ENCODE peak calls at places on chromosome 11, in seven cellular contexts. One of them, this sample, is unnamed.

GRCh38 chr11:32890843-32891656 is 1.6 kb upstream of the QSER1 start:
- DNase-seq in stimulated activated CD8-positive, alpha-beta memory T cell treated with anti-CD3 and anti-CD28 coated beads, Interleukin-15, amount 100 ng/mL, for 4 hours: no peak
- DNase-seq in BE2C: no peak
- DNase-seq in cardiac fibroblast: no peak
- DNase-seq in H1: no peak
- DNase-seq in activated naive CD8-positive, alpha-beta T cell treated with anti-CD3 and anti-CD28 coated beads, Interleukin-2, amount 50 U/mL, for 24 hours: no peak
- DNase-seq in hepatic stellate cell: no peak
- DNase-seq in this sample: no peak

GRCh38 chr11:65493367-65494176 is 5.3 kb upstream of the MALAT1 start:
- DNase-seq in stimulated activated CD8-positive, alpha-beta memory T cell treated with anti-CD3 and anti-CD28 coated beads, Interleukin-15, amount 100 ng/mL, for 4 hours: no peak
- DNase-seq in hepatic stellate cell: peak; percentile 61
- DNase-seq in BE2C: no peak
- DNase-seq in activated naive CD8-positive, alpha-beta T cell treated with anti-CD3 and anti-CD28 coated beads, Interleukin-2, amount 50 U/mL, for 24 hours: no peak
- DNase-seq in H1: no peak
- DNase-seq in cardiac fibroblast: peak; percentile 99
- DNase-seq in this sample: no peak

GRCh38 chr11:44774131-44774530 is 47.4 kb downstream of the TSPAN18 start:
- DNase-seq in activated naive CD8-positive, alpha-beta T cell treated with anti-CD3 and anti-CD28 coated beads, Interleukin-2, amount 50 U/mL, for 24 hours: no peak
- DNase-seq in stimulated activated CD8-positive, alpha-beta memory T cell treated with anti-CD3 and anti-CD28 coated beads, Interleukin-15, amount 100 ng/mL, for 4 hours: no peak
- DNase-seq in hepatic stellate cell: no peak
- DNase-seq in BE2C: peak; percentile 70
- DNase-seq in cardiac fibroblast: peak; percentile 9
- DNase-seq in H1: peak; percentile 51
- DNase-seq in this sample: no peak

GRCh38 chr11:112042161-112042960 is 17.2 kb downstream of the DLAT start:
- DNase-seq in H1: no peak
- DNase-seq in cardiac fibroblast: peak; percentile 33
- DNase-seq in stimulated activated CD8-positive, alpha-beta memory T cell treated with anti-CD3 and anti-CD28 coated beads, Interleukin-15, amount 100 ng/mL, for 4 hours: no peak
- DNase-seq in BE2C: no peak
- DNase-seq in activated naive CD8-positive, alpha-beta T cell treated with anti-CD3 and anti-CD28 coated beads, Interleukin-2, amount 50 U/mL, for 24 hours: no peak
- DNase-seq in hepatic stellate cell: no peak
- DNase-seq in this sample: no peak

GRCh38 chr11:122593473-122594420 is 61.8 kb upstream of the UBASH3B start:
- DNase-seq in H1: no peak
- DNase-seq in stimulated activated CD8-positive, alpha-beta memory T cell treated with anti-CD3 and anti-CD28 coated beads, Interleukin-15, amount 100 ng/mL, for 4 hours: no peak
- DNase-seq in cardiac fibroblast: no peak
- DNase-seq in activated naive CD8-positive, alpha-beta T cell treated with anti-CD3 and anti-CD28 coated beads, Interleukin-2, amount 50 U/mL, for 24 hours: no peak
- DNase-seq in hepatic stellate cell: no peak
- DNase-seq in BE2C: no peak
- DNase-seq in this sample: no peak

GRCh38 chr11:116343270-116343669 is 429.5 kb downstream of the BUD13 start:
- DNase-seq in BE2C: no peak
- DNase-seq in activated naive CD8-positive, alpha-beta T cell treated with anti-CD3 and anti-CD28 coated beads, Interleukin-2, amount 50 U/mL, for 24 hours: no peak
- DNase-seq in H1: no peak
- DNase-seq in stimulated activated CD8-positive, alpha-beta memory T cell treated with anti-CD3 and anti-CD28 coated beads, Interleukin-15, amount 100 ng/mL, for 4 hours: no peak
- DNase-seq in hepatic stellate cell: no peak
- DNase-seq in cardiac fibroblast: no peak
- DNase-seq in this sample: no peak

GRCh38 chr11:94849836-94850235 is 81.7 kb downstream of the AMOTL1 start:
- DNase-seq in stimulated activated CD8-positive, alpha-beta memory T cell treated with anti-CD3 and anti-CD28 coated beads, Interleukin-15, amount 100 ng/mL, for 4 hours: no peak
- DNase-seq in H1: no peak
- DNase-seq in hepatic stellate cell: no peak
- DNase-seq in cardiac fibroblast: peak; percentile 11
- DNase-seq in BE2C: no peak
- DNase-seq in activated naive CD8-positive, alpha-beta T cell treated with anti-CD3 and anti-CD28 coated beads, Interleukin-2, amount 50 U/mL, for 24 hours: no peak
- DNase-seq in this sample: no peak

GRCh38 chr11:2991477-2992233 is 474 bp downstream of the NAP1L4 start:
- DNase-seq in H1: no peak
- DNase-seq in BE2C: no peak
- DNase-seq in cardiac fibroblast: peak; percentile 48
- DNase-seq in activated naive CD8-positive, alpha-beta T cell treated with anti-CD3 and anti-CD28 coated beads, Interleukin-2, amount 50 U/mL, for 24 hours: peak; percentile 61
- DNase-seq in stimulated activated CD8-positive, alpha-beta memory T cell treated with anti-CD3 and anti-CD28 coated beads, Interleukin-15, amount 100 ng/mL, for 4 hours: no peak
- DNase-seq in hepatic stellate cell: peak; percentile 67
- DNase-seq in this sample: no peak

GRCh38 chr11:82978422-82979099 is 77.0 kb downstream of the DDIAS start:
- DNase-seq in H1: no peak
- DNase-seq in hepatic stellate cell: peak; percentile 55
- DNase-seq in activated naive CD8-positive, alpha-beta T cell treated with anti-CD3 and anti-CD28 coated beads, Interleukin-2, amount 50 U/mL, for 24 hours: no peak
- DNase-seq in BE2C: no peak
- DNase-seq in stimulated activated CD8-positive, alpha-beta memory T cell treated with anti-CD3 and anti-CD28 coated beads, Interleukin-15, amount 100 ng/mL, for 4 hours: no peak
- DNase-seq in cardiac fibroblast: peak; percentile 76
- DNase-seq in this sample: no peak

GRCh38 chr11:66076561-66076960 is 6.5 kb downstream of the PACS1 start:
- DNase-seq in activated naive CD8-positive, alpha-beta T cell treated with anti-CD3 and anti-CD28 coated beads, Interleukin-2, amount 50 U/mL, for 24 hours: no peak
- DNase-seq in BE2C: no peak
- DNase-seq in stimulated activated CD8-positive, alpha-beta memory T cell treated with anti-CD3 and anti-CD28 coated beads, Interleukin-15, amount 100 ng/mL, for 4 hours: no peak
- DNase-seq in cardiac fibroblast: no peak
- DNase-seq in hepatic stellate cell: no peak
- DNase-seq in H1: no peak
- DNase-seq in this sample: no peak

GRCh38 chr11:80155412-80156017 is 714.7 kb upstream of the TENM4 start:
- DNase-seq in H1: no peak
- DNase-seq in hepatic stellate cell: peak; percentile 16
- DNase-seq in stimulated activated CD8-positive, alpha-beta memory T cell treated with anti-CD3 and anti-CD28 coated beads, Interleukin-15, amount 100 ng/mL, for 4 hours: no peak
- DNase-seq in BE2C: peak; percentile 24
- DNase-seq in cardiac fibroblast: peak; percentile 29
- DNase-seq in activated naive CD8-positive, alpha-beta T cell treated with anti-CD3 and anti-CD28 coated beads, Interleukin-2, amount 50 U/mL, for 24 hours: no peak
- DNase-seq in this sample: no peak

GRCh38 chr11:67504023-67504949 is 877 bp downstream of the PITPNM1 start:
- DNase-seq in activated naive CD8-positive, alpha-beta T cell treated with anti-CD3 and anti-CD28 coated beads, Interleukin-2, amount 50 U/mL, for 24 hours: peak; percentile 55
- DNase-seq in H1: peak; percentile 71
- DNase-seq in BE2C: peak; percentile 38
- DNase-seq in cardiac fibroblast: peak; percentile 22
- DNase-seq in hepatic stellate cell: peak; percentile 64
- DNase-seq in stimulated activated CD8-positive, alpha-beta memory T cell treated with anti-CD3 and anti-CD28 coated beads, Interleukin-15, amount 100 ng/mL, for 4 hours: no peak
- DNase-seq in this sample: no peak

GRCh38 chr11:40597546-40598113 is 861.8 kb downstream of the LRRC4C start:
- DNase-seq in stimulated activated CD8-positive, alpha-beta memory T cell treated with anti-CD3 and anti-CD28 coated beads, Interleukin-15, amount 100 ng/mL, for 4 hours: no peak
- DNase-seq in H1: no peak
- DNase-seq in activated naive CD8-positive, alpha-beta T cell treated with anti-CD3 and anti-CD28 coated beads, Interleukin-2, amount 50 U/mL, for 24 hours: no peak
- DNase-seq in cardiac fibroblast: no peak
- DNase-seq in BE2C: no peak
- DNase-seq in hepatic stellate cell: no peak
- DNase-seq in this sample: no peak

GRCh38 chr11:34067383-34068065 is 16.0 kb downstream of the CAPRIN1 start:
- DNase-seq in cardiac fibroblast: no peak
- DNase-seq in activated naive CD8-positive, alpha-beta T cell treated with anti-CD3 and anti-CD28 coated beads, Interleukin-2, amount 50 U/mL, for 24 hours: no peak
- DNase-seq in BE2C: no peak
- DNase-seq in hepatic stellate cell: no peak
- DNase-seq in stimulated activated CD8-positive, alpha-beta memory T cell treated with anti-CD3 and anti-CD28 coated beads, Interleukin-15, amount 100 ng/mL, for 4 hours: no peak
- DNase-seq in H1: no peak
- DNase-seq in this sample: no peak

GRCh38 chr11:57649826-57650738 is at the start of gene YPEL4:
- DNase-seq in hepatic stellate cell: peak; percentile 88
- DNase-seq in BE2C: no peak
- DNase-seq in cardiac fibroblast: peak; percentile 74
- DNase-seq in stimulated activated CD8-positive, alpha-beta memory T cell treated with anti-CD3 and anti-CD28 coated beads, Interleukin-15, amount 100 ng/mL, for 4 hours: peak; percentile 46
- DNase-seq in H1: peak; percentile 60
- DNase-seq in activated naive CD8-positive, alpha-beta T cell treated with anti-CD3 and anti-CD28 coated beads, Interleukin-2, amount 50 U/mL, for 24 hours: peak; percentile 42
- DNase-seq in this sample: peak; percentile 91

GRCh38 chr11:64675417-64676252 is 47.4 kb downstream of the NRXN2 start:
- DNase-seq in hepatic stellate cell: peak; percentile 98
- DNase-seq in H1: no peak
- DNase-seq in cardiac fibroblast: peak; percentile 94
- DNase-seq in activated naive CD8-positive, alpha-beta T cell treated with anti-CD3 and anti-CD28 coated beads, Interleukin-2, amount 50 U/mL, for 24 hours: no peak
- DNase-seq in BE2C: peak; percentile 89
- DNase-seq in stimulated activated CD8-positive, alpha-beta memory T cell treated with anti-CD3 and anti-CD28 coated beads, Interleukin-15, amount 100 ng/mL, for 4 hours: no peak
- DNase-seq in this sample: no peak

GRCh38 chr11:57353461-57354251 is 15.5 kb downstream of the P2RX3 start:
- DNase-seq in H1: no peak
- DNase-seq in stimulated activated CD8-positive, alpha-beta memory T cell treated with anti-CD3 and anti-CD28 coated beads, Interleukin-15, amount 100 ng/mL, for 4 hours: no peak
- DNase-seq in hepatic stellate cell: no peak
- DNase-seq in activated naive CD8-positive, alpha-beta T cell treated with anti-CD3 and anti-CD28 coated beads, Interleukin-2, amount 50 U/mL, for 24 hours: no peak
- DNase-seq in BE2C: no peak
- DNase-seq in cardiac fibroblast: no peak
- DNase-seq in this sample: no peak

GRCh38 chr11:16096336-16096735 is 260.0 kb downstream of the SOX6 start:
- DNase-seq in stimulated activated CD8-positive, alpha-beta memory T cell treated with anti-CD3 and anti-CD28 coated beads, Interleukin-15, amount 100 ng/mL, for 4 hours: no peak
- DNase-seq in activated naive CD8-positive, alpha-beta T cell treated with anti-CD3 and anti-CD28 coated beads, Interleukin-2, amount 50 U/mL, for 24 hours: no peak
- DNase-seq in hepatic stellate cell: no peak
- DNase-seq in cardiac fibroblast: peak; percentile 44
- DNase-seq in BE2C: no peak
- DNase-seq in H1: no peak
- DNase-seq in this sample: no peak

GRCh38 chr11:117874253-117874909 is 2.1 kb downstream of the FXYD6 start:
- DNase-seq in hepatic stellate cell: no peak
- DNase-seq in stimulated activated CD8-positive, alpha-beta memory T cell treated with anti-CD3 and anti-CD28 coated beads, Interleukin-15, amount 100 ng/mL, for 4 hours: no peak
- DNase-seq in H1: peak; percentile 63
- DNase-seq in BE2C: no peak
- DNase-seq in activated naive CD8-positive, alpha-beta T cell treated with anti-CD3 and anti-CD28 coated beads, Interleukin-2, amount 50 U/mL, for 24 hours: no peak
- DNase-seq in cardiac fibroblast: no peak
- DNase-seq in this sample: no peak

GRCh38 chr11:123585206-123585605 is 69.2 kb downstream of the SCN3B start:
- DNase-seq in cardiac fibroblast: no peak
- DNase-seq in BE2C: no peak
- DNase-seq in H1: no peak
- DNase-seq in hepatic stellate cell: no peak
- DNase-seq in activated naive CD8-positive, alpha-beta T cell treated with anti-CD3 and anti-CD28 coated beads, Interleukin-2, amount 50 U/mL, for 24 hours: no peak
- DNase-seq in stimulated activated CD8-positive, alpha-beta memory T cell treated with anti-CD3 and anti-CD28 coated beads, Interleukin-15, amount 100 ng/mL, for 4 hours: no peak
- DNase-seq in this sample: no peak